ENCODE peak calls at places on chromosomes 16 and 17, in nine cellular contexts. V is effector memory CD4-positive, alpha-beta T cell; O is AML-193; B is activated T-cell treated with anti-CD3 and anti-CD28 coated beads for 24 hours; Q is A549; N is ovary; W is SW480; D is Peyer's patch; C is COR-L47. K is an unnamed sample.

GRCh38 chr16:49969356-49970030 is 55.5 kb upstream of the CNEP1R1 start:
- DNase-seq in O (no peak), C (no peak), N (peak), V (no peak), W (no peak), B (no peak), Q (no peak), D (no peak), K (no peak)

GRCh38 chr17:41666336-41666680 is 22.4 kb upstream of the EIF1 start:
- DNase-seq in V (peak), C (peak), Q (peak), W (peak), N (no peak), B (peak), D (peak), O (no peak), K (no peak)

GRCh38 chr17:2123467-2124251 is 68.8 kb downstream of the HIC1 start:
- DNase-seq in W (no peak), B (no peak), V (no peak), Q (no peak), N (no peak), D (no peak), C (no peak), O (no peak), K (no peak)

GRCh38 chr17:61245706-61246135 is 153.9 kb upstream of the TBX2 start:
- DNase-seq in Q (no peak), C (no peak), B (no peak), V (no peak), W (no peak), D (no peak), O (no peak), N (no peak), K (no peak)

GRCh38 chr17:44075598-44076293 is 5.2 kb downstream of the G6PC3 start:
- DNase-seq in C (no peak), W (no peak), V (no peak), O (no peak), N (no peak), Q (no peak), D (no peak), B (no peak), K (no peak)

GRCh38 chr17:57945999-57946797 is 9.0 kb downstream of the CUEDC1 start:
- DNase-seq in O (no peak), Q (no peak), D (no peak), W (no peak), N (no peak), V (no peak), B (no peak), C (no peak), K (no peak)

GRCh38 chr17:7903154-7904103 is 12.7 kb downstream of the RNF227 start:
- DNase-seq in W (no peak), O (no peak), Q (no peak), N (no peak), B (no peak), C (no peak), D (no peak), V (no peak), K (no peak)

GRCh38 chr17:81388612-81389367 is 6.5 kb upstream of the BAHCC1 start:
- DNase-seq in Q (no peak), B (no peak), C (no peak), D (no peak), V (no peak), W (no peak), O (no peak), N (peak), K (no peak)